ENCODE peak calls at places on chromosomes 1 and 21, in four cellular contexts. O is endodermal cell, D is tibial nerve, H is kidney. T is an unnamed sample.

GRCh38 chr1:246450485-246451251 is 56.4 kb downstream of the SMYD3 start:
- DNase-seq in O (no peak), D (no peak), H (no peak), T (no peak)

GRCh38 chr1:169561692-169562091 is 24.6 kb downstream of the F5 start:
- DNase-seq in O (no peak), D (no peak), H (no peak), T (no peak)

GRCh38 chr1:226908913-226909312 is 31.2 kb upstream of the COQ8A start:
- DNase-seq in O (no peak), D (no peak), H (no peak), T (no peak)

GRCh38 chr1:52955129-52955970 is 28.3 kb downstream of the SCP2 start:
- DNase-seq in O (no peak), D (no peak), H (no peak), T (no peak)

GRCh38 chr1:230215049-230215448 is 148.0 kb downstream of the GALNT2 start:
- DNase-seq in O (peak; percentile 70), D (peak; percentile 49), H (no peak), T (no peak)

GRCh38 chr1:71780681-71781080 is 501.7 kb downstream of the NEGR1 start:
- DNase-seq in O (no peak), D (no peak), H (no peak), T (no peak)

GRCh38 chr1:1074631-1075147 is 583 bp upstream of the RNF223 start:
- DNase-seq in O (peak; percentile 45), D (no peak), H (no peak), T (peak; percentile 63)

GRCh38 chr1:201108614-201109013 is 3.6 kb downstream of the CACNA1S start:
- DNase-seq in O (peak; percentile 69), D (no peak), H (no peak), T (no peak)

GRCh38 chr1:86419277-86419903 is 4.6 kb upstream of the CLCA2 start:
- DNase-seq in O (peak; percentile 58), D (no peak), H (no peak), T (no peak)

GRCh38 chr1:66478116-66478515 is 55.8 kb upstream of the SGIP1 start:
- DNase-seq in O (no peak), D (no peak), H (no peak), T (no peak)

GRCh38 chr1:43525995-43526394 is 4.7 kb upstream of the PTPRF start:
- DNase-seq in O (no peak), D (no peak), H (no peak), T (peak; percentile 33)

GRCh38 chr1:226655251-226656163 is 83.6 kb downstream of the ITPKB start:
- DNase-seq in O (peak; percentile 86), D (no peak), H (peak; percentile 68), T (no peak)

GRCh38 chr1:97797403-97798183 is 123.2 kb downstream of the DPYD start:
- DNase-seq in O (no peak), D (no peak), H (no peak), T (no peak)

GRCh38 chr21:40404319-40404906 is 442.5 kb downstream of the DSCAM start:
- DNase-seq in O (no peak), D (no peak), H (no peak), T (no peak)

GRCh38 chr1:169466259-169467230 is 19.2 kb downstream of the SLC19A2 start:
- DNase-seq in O (peak; percentile 63), D (no peak), H (no peak), T (no peak)

GRCh38 chr1:1127551-1128451 is 11.9 kb upstream of the C1orf159 start:
- DNase-seq in O (no peak), D (no peak), H (peak; percentile 83), T (no peak)

GRCh38 chr1:112866981-112867380 is 89.0 kb downstream of the SLC16A1 start:
- DNase-seq in O (no peak), D (no peak), H (no peak), T (no peak)

GRCh38 chr1:8182034-8182761 is 135.7 kb upstream of the SLC45A1 start:
- DNase-seq in O (no peak), D (no peak), H (peak; percentile 10), T (no peak)

GRCh38 chr1:193700710-193701355 is 514.4 kb upstream of the B3GALT2 start:
- DNase-seq in O (peak; percentile 34), D (no peak), H (no peak), T (no peak)

GRCh38 chr1:111249960-111250359 is 22.4 kb downstream of the CHI3L2 start:
- DNase-seq in O (no peak), D (no peak), H (no peak), T (no peak)

GRCh38 chr1:23424171-23424959 is at the start of gene TCEA3:
- DNase-seq in O (peak; percentile 75), D (no peak), H (no peak), T (peak; percentile 82)

GRCh38 chr21:37257526-37257966 is 9.6 kb downstream of the VPS26C start:
- DNase-seq in O (no peak), D (no peak), H (peak; percentile 80), T (peak; percentile 71)

DNA sequence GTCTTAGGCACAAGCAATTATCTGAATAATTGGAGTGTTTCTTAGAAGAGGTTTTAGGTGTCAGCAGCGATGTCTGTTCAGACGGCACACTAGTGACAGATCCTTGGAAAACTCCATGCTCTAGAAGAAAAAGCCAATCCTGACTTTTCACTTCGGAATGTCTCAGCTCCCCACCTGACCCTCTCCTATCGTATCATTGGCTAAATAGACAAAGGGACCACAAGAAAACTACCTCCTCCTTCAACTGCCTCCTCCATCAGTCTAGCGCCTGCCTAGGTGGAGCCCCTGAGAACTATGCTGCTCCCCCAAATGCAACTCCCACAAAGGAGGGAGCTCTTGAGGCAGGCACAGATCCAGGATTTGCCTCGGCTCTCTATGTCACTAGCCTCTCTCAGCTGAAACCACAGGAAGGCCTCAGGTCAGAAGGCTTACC is 148.4 kb downstream of the TOMM20 start:
- DNase-seq in O (peak; percentile 49), D (no peak), H (no peak), T (no peak)
- H3K4me1 ChIP-seq in O (peaks cover 11% of the 10 kb centered on the region), D (peaks cover 77% of the 10 kb centered on the region), H (peaks cover 74% of the 10 kb centered on the region), T (peaks cover 81% of the 10 kb centered on the region)

GRCh38 chr1:156124557-156125483 is 10.3 kb downstream of the LMNA start:
- DNase-seq in O (peak; percentile 70), D (no peak), H (peak; percentile 83), T (peak; percentile 80)
- H3K4me1 ChIP-seq in O (peaks cover 33% of the 10 kb centered on the region), D (peaks cover 96% of the 10 kb centered on the region), H (peaks cover 74% of the 10 kb centered on the region), T (peaks cover 99% of the 10 kb centered on the region)

GRCh38 chr1:235102259-235102582 is 26.4 kb downstream of the TOMM20 start:
- DNase-seq in O (peak; percentile 25), D (no peak), H (no peak), T (no peak)

GRCh38 chr1:235101558-235102258 is 26.9 kb downstream of the TOMM20 start:
- DNase-seq in O (no peak), D (no peak), H (no peak), T (no peak)

GRCh38 chr1:235098547-235098946 is 30.1 kb downstream of the TOMM20 start:
- DNase-seq in O (peak; percentile 32), D (no peak), H (no peak), T (no peak)

GRCh38 chr1:235098991-235099390 is 29.6 kb downstream of the TOMM20 start:
- DNase-seq in O (peak; percentile 38), D (no peak), H (no peak), T (no peak)

GRCh38 chr1:235100124-235100801 is 28.4 kb downstream of the TOMM20 start:
- DNase-seq in O (peak; percentile 82), D (no peak), H (no peak), T (no peak)
- H3K4me1 ChIP-seq in O (no peaks in the 10 kb centered on the region), D (peaks cover 8% of the 10 kb centered on the region), H (no peaks in the 10 kb centered on the region), T (peaks cover 4% of the 10 kb centered on the region)

GRCh38 chr1:91732291-91732953 is 153.5 kb downstream of the TGFBR3 start:
- DNase-seq in O (peak; percentile 66), D (no peak), H (peak; percentile 88), T (no peak)

GRCh38 chr1:91730781-91731732 is 154.9 kb downstream of the TGFBR3 start:
- DNase-seq in O (no peak), D (peak; percentile 46), H (peak; percentile 84), T (peak; percentile 80)

GRCh38 chr1:91729621-91730348 is 156.2 kb downstream of the TGFBR3 start:
- DNase-seq in O (no peak), D (no peak), H (no peak), T (no peak)

GRCh38 chr1:91732991-91733390 is 153.0 kb downstream of the TGFBR3 start:
- DNase-seq in O (no peak), D (no peak), H (no peak), T (no peak)

DNA sequence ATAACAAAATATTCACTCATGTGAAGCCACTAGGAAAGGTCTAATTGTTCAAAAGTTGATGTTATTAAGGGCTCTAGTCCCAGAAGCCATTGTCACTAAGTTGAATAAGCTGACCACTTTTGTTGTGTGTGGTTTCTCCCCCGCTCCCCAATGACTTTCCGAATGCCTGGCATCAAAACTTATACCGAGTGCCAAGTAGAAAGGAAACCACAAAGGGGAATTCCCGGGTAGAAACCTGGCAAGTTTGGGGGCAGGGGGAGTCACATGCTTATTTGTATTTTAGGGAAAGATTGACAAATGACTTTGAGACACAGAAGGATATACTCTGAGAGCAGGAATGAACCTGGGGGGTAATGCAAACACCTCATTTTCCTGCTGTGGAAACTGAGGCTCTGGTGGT is 154.1 kb downstream of the TGFBR3 start:
- DNase-seq in O (no peak), D (no peak), H (no peak), T (no peak)
- H3K4me1 ChIP-seq in O (peaks cover 3% of the 10 kb centered on the region), D (peaks cover 27% of the 10 kb centered on the region), H (peaks cover 14% of the 10 kb centered on the region), T (peaks cover 35% of the 10 kb centered on the region)

GRCh38 chr1:165852896-165853295 is 25.5 kb downstream of the UCK2 start:
- DNase-seq in O (no peak), D (no peak), H (no peak), T (no peak)
- H3K4me1 ChIP-seq in O (peaks cover 28% of the 10 kb centered on the region), D (peaks cover 4% of the 10 kb centered on the region), H (peaks cover 14% of the 10 kb centered on the region), T (peaks cover 7% of the 10 kb centered on the region)

DNA sequence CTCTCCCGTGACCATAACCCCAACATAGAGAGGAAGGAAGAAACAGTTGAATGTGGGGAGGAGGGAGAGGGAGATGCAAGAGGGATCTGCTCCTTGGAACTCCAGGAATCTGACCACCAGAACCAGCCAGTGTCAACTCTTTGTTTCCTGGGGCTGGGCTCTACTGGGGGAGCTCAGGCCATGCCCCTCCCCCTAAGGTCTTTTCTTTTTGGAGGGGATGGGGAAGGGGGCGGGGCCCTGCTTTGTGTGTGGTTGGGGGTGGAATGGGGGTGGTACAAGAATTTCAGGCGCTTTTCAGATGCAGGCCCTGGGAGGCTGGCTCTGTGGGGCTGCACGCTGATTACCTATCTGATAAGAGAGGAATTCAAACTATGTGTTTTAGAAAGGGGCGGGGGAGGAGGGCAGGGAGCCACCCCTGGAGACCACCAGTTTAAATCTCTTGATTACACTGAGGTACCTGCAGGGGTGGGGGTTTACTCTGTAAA is 8.3 kb downstream of the LIN28A start:
- DNase-seq in O (peak; percentile 98), D (no peak), H (no peak), T (no peak)
- H3K4me1 ChIP-seq in O (peaks cover 34% of the 10 kb centered on the region), D (no peaks in the 10 kb centered on the region), H (no peaks in the 10 kb centered on the region), T (no peaks in the 10 kb centered on the region)

T was measured in upper lobe of right lung.